ENCODE peak calls at places on chromosomes 7 and 10, in nine cellular contexts. K, M, F, O, P, X, J, A and G are unnamed samples. For H3K9me3, the result is how much of the 10 kb centered on the place peaks cover.

GRCh38 chr7:100170111-100170897 is 1.9 kb upstream of the GAL3ST4 start:
- DNase-seq in F (no peak), O (no peak), K (no peak), A (no peak), J (no peak), M (no peak), X (no peak), P (no peak), G (no peak)

GRCh38 chr10:32015386-32015785 is 40.8 kb downstream of the KIF5B start:
- DNase-seq in A (no peak), J (no peak), M (no peak), O (no peak), F (no peak), K (no peak), P (no peak), X (no peak), G (no peak)

GRCh38 chr7:7321681-7322080 is 139.3 kb downstream of the C1GALT1 start:
- DNase-seq in X (no peak), F (no peak), M (no peak), K (no peak), J (no peak), A (no peak), P (no peak), O (peak), G (no peak)

GRCh38 chr10:86065711-86066251 is 300.8 kb downstream of the GRID1 start:
- DNase-seq in O (no peak), J (no peak), M (no peak), K (no peak), F (no peak), P (no peak), A (no peak), X (no peak), G (no peak)

GRCh38 chr7:92042056-92042737 is 92.1 kb downstream of the CYP51A1 start:
- DNase-seq in P (no peak), M (no peak), J (peak), X (no peak), K (no peak), O (peak), A (no peak), F (peak), G (no peak)

GRCh38 chr7:151137076-151137611 is 30.4 kb downstream of the GBX1 start:
- DNase-seq in X (no peak), K (no peak), J (no peak), O (no peak), F (no peak), M (no peak), P (no peak), A (no peak), G (no peak)

GRCh38 chr7:150982348-150982747 is 4.2 kb upstream of the KCNH2 start:
- DNase-seq in F (no peak), K (no peak), P (no peak), O (no peak), A (no peak), X (no peak), J (no peak), M (no peak), G (no peak)

GRCh38 chr10:96988421-96988820 is 156.3 kb downstream of the LCOR start:
- DNase-seq in J (no peak), O (no peak), A (no peak), X (no peak), K (no peak), F (no peak), P (no peak), M (no peak), G (no peak)

GRCh38 chr7:69123003-69123402 is 475.3 kb upstream of the AUTS2 start:
- DNase-seq in K (no peak), M (no peak), P (no peak), A (no peak), X (no peak), J (no peak), O (no peak), F (no peak), G (no peak)

GRCh38 chr7:17301491-17302101 is 3.1 kb downstream of the AHR start:
- DNase-seq in O (peak), M (peak), K (no peak), J (peak), P (no peak), F (no peak), X (peak), A (peak), G (peak)

GRCh38 chr10:133117036-133117687 is 29.4 kb downstream of the ADGRA1 start:
- DNase-seq in M (no peak), J (no peak), X (no peak), K (no peak), O (no peak), A (no peak), P (no peak), F (no peak), G (no peak)

GRCh38 chr10:48579251-48579960 is 25.5 kb downstream of the ARHGAP22 start:
- DNase-seq in A (no peak), K (no peak), M (no peak), X (no peak), J (no peak), O (no peak), F (no peak), P (peak), G (no peak)

GRCh38 chr7:86469680-86470295 is 173.9 kb upstream of the GRM3 start:
- DNase-seq in M (peak), K (peak), F (peak), J (peak), X (no peak), O (peak), P (peak), A (no peak), G (peak)

GRCh38 chr7:23811540-23811939 is 101.5 kb downstream of the STK31 start:
- DNase-seq in O (no peak), K (no peak), F (no peak), P (no peak), J (no peak), M (peak), A (no peak), X (no peak), G (no peak)

GRCh38 chr7:36300696-36301350 is 88.8 kb upstream of the ANLN start:
- DNase-seq in A (no peak), K (peak), M (no peak), P (no peak), O (no peak), J (no peak), X (no peak), F (no peak), G (no peak)

GRCh38 chr10:125159932-125160855 is at the start of gene CTBP2:
- DNase-seq in K (peak), A (peak), M (no peak), O (peak), J (peak), P (peak), X (no peak), F (peak), G (no peak)

GRCh38 chr7:33986951-33987948 is 81.9 kb downstream of the BMPER start:
- DNase-seq in P (no peak), X (no peak), K (peak), J (no peak), F (no peak), M (no peak), A (no peak), O (no peak), G (peak)
- H3K9me3 ChIP-seq in P (under half), X (under half), K (under half), J (under half), F (under half), M (under half), A (under half), O (under half), G (under half)

DNA sequence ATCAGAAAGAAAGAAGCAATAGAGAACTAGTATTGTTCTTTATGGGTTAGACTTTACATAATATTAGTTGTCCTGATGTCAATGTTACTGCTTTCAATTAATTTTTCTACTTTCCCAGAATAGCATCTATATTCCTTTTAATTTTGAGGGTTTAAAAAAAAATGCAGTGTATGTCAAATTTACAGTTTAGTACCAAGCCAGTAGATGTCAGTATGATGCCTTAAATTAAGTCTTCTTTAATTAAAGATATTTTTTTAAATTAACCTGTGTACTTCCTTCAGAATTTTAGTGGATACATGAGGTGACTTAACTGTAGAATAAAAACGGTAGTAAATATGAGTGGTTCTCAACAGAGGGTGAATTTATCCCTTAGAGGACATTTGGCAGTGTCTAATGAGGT is 35.2 kb upstream of the STOX1 start:
- DNase-seq in F (no peak), A (no peak), K (no peak), O (no peak), J (no peak), P (no peak), X (no peak), M (no peak), G (no peak)
- TF ChIP-seq CTCF in F (no peak), A (no peak), K (peak), O (no peak), J (no peak), P (peak), X (peak), M (peak), G (no peak)

DNA sequence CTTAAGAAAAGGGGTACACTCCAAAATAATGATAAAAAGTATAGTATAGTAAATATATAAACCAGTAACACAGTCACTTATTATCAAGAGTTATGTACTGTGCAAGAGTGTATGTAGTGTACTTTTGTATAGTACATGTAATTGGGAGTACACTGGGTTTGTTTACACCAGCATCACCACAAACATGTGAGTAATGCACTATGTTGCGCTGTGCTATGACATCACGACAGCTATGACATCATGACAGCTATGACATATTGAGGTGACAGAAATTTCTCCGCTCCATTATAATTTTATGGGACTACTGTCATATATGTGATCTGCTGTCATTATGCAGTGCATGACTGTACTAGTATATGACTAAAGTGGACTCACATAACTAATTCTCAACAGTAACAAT is 84.6 kb downstream of the KMT2C start:
- DNase-seq in F (no peak), M (no peak), P (no peak), A (no peak), J (no peak), O (no peak), X (no peak), K (no peak), G (no peak)
- H3K9me3 ChIP-seq in F (under half), M (under half), P (under half), A (under half), J (under half), O (under half), X (under half), K (under half), G (under half)

GRCh38 chr10:124125305-124126116 is 32.1 kb upstream of the CHST15 start:
- DNase-seq in O (no peak), F (no peak), P (peak), K (no peak), M (peak), A (no peak), X (no peak), J (no peak), G (no peak)
- TF ChIP-seq CTCF in O (no peak), F (no peak), P (peak), K (peak), M (peak), A (no peak), X (peak), J (no peak), G (no peak)

DNA sequence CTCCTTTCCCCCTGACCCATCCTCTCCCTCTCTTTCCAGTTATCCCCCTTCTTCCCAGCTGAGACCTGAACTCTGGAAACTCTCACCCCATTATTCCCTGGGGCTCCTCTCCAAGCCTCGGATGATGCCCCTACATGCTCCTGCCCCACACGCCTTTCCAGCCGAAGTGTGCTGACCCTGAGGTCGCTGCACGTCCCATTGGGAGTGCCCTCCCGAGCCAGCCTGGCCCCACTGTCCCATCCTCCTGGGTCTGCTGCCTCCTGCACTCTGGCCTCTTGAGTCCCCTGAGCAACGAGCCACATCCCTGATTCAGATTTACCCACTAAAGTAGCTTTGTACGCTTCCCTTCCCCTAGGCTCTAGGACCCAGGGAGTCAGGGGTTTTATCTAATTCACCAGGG is 87.4 kb downstream of the TCERG1L start:
- DNase-seq in K (no peak), X (no peak), A (peak), O (no peak), J (no peak), F (no peak), P (no peak), M (no peak), G (no peak)
- H3K9me3 ChIP-seq in K (under half), X (under half), A (under half), O (under half), J (under half), F (under half), P (under half), M (under half), G (under half)

DNA sequence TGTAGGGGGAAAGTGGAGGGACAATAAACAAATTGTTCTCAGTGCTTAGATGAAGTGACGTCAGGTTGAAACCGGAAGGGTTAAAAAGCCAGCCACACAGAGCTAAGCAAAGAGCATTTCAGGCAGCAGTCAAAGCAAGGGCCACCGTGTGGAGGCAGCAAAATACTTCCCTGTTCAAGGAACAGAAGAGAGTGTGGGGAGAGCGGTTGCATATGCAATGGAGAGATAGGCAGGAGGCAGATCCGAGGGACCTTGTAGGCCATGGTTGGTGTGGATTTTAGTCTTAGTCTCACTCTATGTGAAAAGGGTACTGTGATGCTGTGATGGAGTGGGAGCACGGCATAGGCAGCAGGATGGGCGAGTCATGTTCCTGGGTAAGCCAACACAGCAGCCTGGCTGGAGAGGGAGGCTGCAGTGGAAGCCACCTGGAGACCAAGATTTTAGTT is 3.8 kb upstream of the STN1 start:
- DNase-seq in M (no peak), O (peak), K (no peak), F (peak), J (no peak), A (no peak), X (no peak), P (peak), G (no peak)
- TF ChIP-seq CTCF in M (no peak), O (no peak), K (no peak), F (no peak), J (no peak), A (no peak), X (no peak), P (peak), G (no peak)

GRCh38 chr7:64515781-64516180 is 47.1 kb downstream of the ZNF680 start:
- DNase-seq in A (no peak), X (no peak), F (no peak), M (no peak), K (no peak), O (no peak), J (no peak), P (no peak), G (no peak)
- H3K9me3 ChIP-seq in A (under half), X (under half), F (half or more), M (under half), K (under half), O (under half), J (under half), P (under half), G (under half)

GRCh38 chr10:12350925-12351324 is 1.6 kb downstream of the CAMK1D start:
- DNase-seq in X (no peak), K (no peak), O (peak), P (no peak), F (no peak), J (no peak), A (no peak), M (no peak), G (no peak)

GRCh38 chr10:12350167-12350872 is 973 bp downstream of the CAMK1D start:
- DNase-seq in F (peak), A (peak), X (peak), K (peak), P (peak), J (peak), M (peak), O (peak), G (no peak)

GRCh38 chr10:12348341-12348869 is 942 bp upstream of the CAMK1D start:
- DNase-seq in M (no peak), P (no peak), K (no peak), A (no peak), X (no peak), J (peak), F (no peak), O (peak), G (no peak)

GRCh38 chr10:12349628-12350166 is 350 bp downstream of the CAMK1D start:
- DNase-seq in X (no peak), K (no peak), M (no peak), J (no peak), P (no peak), A (peak), F (no peak), O (no peak), G (no peak)

DNA sequence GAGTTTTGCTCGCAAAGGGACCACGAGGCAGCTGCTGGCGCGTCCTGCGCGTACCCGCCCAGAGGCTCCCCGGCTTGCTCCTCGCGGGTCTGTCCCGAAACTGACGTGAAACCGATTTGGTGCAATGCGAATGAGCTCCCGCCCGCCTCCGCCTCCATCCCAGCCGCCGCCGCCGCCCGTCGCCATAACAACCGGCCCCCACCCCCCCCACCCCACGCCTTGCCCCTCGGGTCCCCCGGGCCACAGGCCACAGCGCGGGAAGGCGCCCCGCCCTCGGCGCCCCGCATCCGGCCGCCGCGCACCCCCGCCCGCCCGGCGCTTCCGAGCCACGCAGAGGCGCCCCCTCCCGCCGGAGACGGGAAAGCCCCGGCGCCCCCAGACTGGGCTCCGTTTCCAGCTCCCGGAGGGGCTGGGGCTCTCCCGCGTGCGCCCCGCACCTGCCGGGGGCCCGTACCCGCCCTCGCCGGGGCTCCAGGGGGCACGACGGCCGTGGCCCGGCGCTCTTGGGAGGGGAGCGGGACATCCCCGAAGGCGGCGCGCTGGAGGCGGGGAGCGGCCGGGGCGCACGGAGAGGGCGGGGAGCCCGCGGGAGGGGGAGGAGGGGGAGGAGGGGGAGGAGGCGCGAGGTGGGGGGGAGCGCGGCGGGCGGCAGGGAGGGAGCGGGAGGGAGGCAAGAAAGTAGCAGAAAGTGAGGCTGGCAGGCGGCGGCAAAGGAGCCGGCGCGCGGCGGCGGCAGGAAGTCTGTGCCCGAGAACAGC is at the start of gene CAMK1D:
- DNase-seq in A (peak), F (peak), J (peak), O (peak), X (peak), P (peak), M (peak), K (peak), G (peak)
- TF ChIP-seq CTCF in A (peak), F (peak), J (no peak), O (peak), X (no peak), P (peak), M (peak), K (no peak), G (peak)